ENCODE peak calls at places on chromosomes 5 and 9, in five cellular contexts. Z is ovary, L is adrenal gland, D is kidney, I is testis. K is an unnamed sample.

GRCh38 chr9:26463841-26464240 is 428.8 kb downstream of the CAAP1 start:
- DNase-seq in Z (no peak), L (no peak), D (no peak), I (no peak), K (no peak)

GRCh38 chr9:133733074-133733408 is 5.1 kb downstream of the SARDH start:
- DNase-seq in Z (peak; percentile 13), L (no peak), D (no peak), I (peak; percentile 9), K (no peak)

GRCh38 chr5:92916036-92916435 is 665.0 kb downstream of the NR2F1-AS1 start:
- DNase-seq in Z (no peak), L (no peak), D (no peak), I (no peak), K (no peak)

GRCh38 chr5:137630972-137631370 is 104.9 kb downstream of the KLHL3 start:
- DNase-seq in Z (no peak), L (no peak), D (no peak), I (no peak), K (no peak)

GRCh38 chr9:29285818-29286217 is 1712.5 kb upstream of the C9orf72 start:
- DNase-seq in Z (no peak), L (no peak), D (no peak), I (no peak), K (no peak)

GRCh38 chr9:125536184-125537152 is 170.5 kb downstream of the MAPKAP1 start:
- DNase-seq in Z (no peak), L (no peak), D (no peak), I (no peak), K (no peak)

GRCh38 chr5:126694403-126694802 is 82.5 kb upstream of the LMNB1 start:
- DNase-seq in Z (no peak), L (no peak), D (no peak), I (no peak), K (no peak)

GRCh38 chr5:139473565-139473964 is 2.8 kb downstream of the SMIM33 start:
- DNase-seq in Z (no peak), L (no peak), D (no peak), I (no peak), K (no peak)

GRCh38 chr9:129328357-129329103 is 150.5 kb upstream of the IER5L start:
- DNase-seq in Z (peak; percentile 78), L (no peak), D (no peak), I (no peak), K (no peak)

GRCh38 chr9:135464181-135464580 is 15.4 kb upstream of the PPP1R26 start:
- DNase-seq in Z (no peak), L (no peak), D (no peak), I (no peak), K (no peak)

GRCh38 chr5:34598177-34598794 is 57.8 kb upstream of the RAI14 start:
- DNase-seq in Z (no peak), L (peak; percentile 60), D (no peak), I (no peak), K (no peak)

GRCh38 chr5:112012112-112012511 is 255.1 kb upstream of the NREP start:
- DNase-seq in Z (no peak), L (no peak), D (no peak), I (no peak), K (no peak)

GRCh38 chr5:60014331-60014730 is 120.8 kb upstream of the PDE4D start:
- DNase-seq in Z (no peak), L (no peak), D (no peak), I (no peak), K (no peak)

GRCh38 chr9:34633851-34634550 is 3.6 kb downstream of the SIGMAR1 start:
- DNase-seq in Z (peak; percentile 72), L (peak; percentile 74), D (no peak), I (peak; percentile 73), K (peak; percentile 64)

GRCh38 chr5:74560245-74560644 is 80.3 kb downstream of the ENC1 start:
- DNase-seq in Z (no peak), L (no peak), D (no peak), I (no peak), K (no peak)

GRCh38 chr5:61097465-61097864 is 64.8 kb downstream of the SMIM15 start:
- DNase-seq in Z (no peak), L (no peak), D (no peak), I (no peak), K (no peak)

GRCh38 chr9:81646337-81646736 is 43.0 kb downstream of the TLE1 start:
- DNase-seq in Z (no peak), L (no peak), D (no peak), I (no peak), K (no peak)

GRCh38 chr9:135105211-135105745 is 17.8 kb downstream of the OLFM1 start:
- DNase-seq in Z (no peak), L (no peak), D (no peak), I (no peak), K (no peak)

GRCh38 chr9:34380511-34381315 is 4.0 kb upstream of the MYORG start:
- DNase-seq in Z (peak; percentile 81), L (peak; percentile 83), D (peak; percentile 92), I (peak; percentile 78), K (peak; percentile 72)

GRCh38 chr9:16671591-16672137 is 198.8 kb downstream of the BNC2 start:
- DNase-seq in Z (no peak), L (no peak), D (no peak), I (no peak), K (no peak)

GRCh38 chr9:124894741-124895170 is 32.8 kb downstream of the ARPC5L start:
- DNase-seq in Z (peak; percentile 13), L (peak; percentile 42), D (no peak), I (no peak), K (no peak)

GRCh38 chr5:145246961-145247744 is 588.0 kb downstream of the PRELID2 start:
- DNase-seq in Z (no peak), L (no peak), D (no peak), I (no peak), K (no peak)

GRCh38 chr9:95206143-95206542 is 111.4 kb downstream of the FANCC start:
- DNase-seq in Z (no peak), L (no peak), D (no peak), I (no peak), K (no peak)

GRCh38 chr9:36112516-36112915 is 24.0 kb upstream of the GLIPR2 start:
- DNase-seq in Z (no peak), L (no peak), D (no peak), I (no peak), K (no peak)

GRCh38 chr5:149150457-149150856 is 9.2 kb downstream of the ABLIM3 start:
- DNase-seq in Z (no peak), L (no peak), D (no peak), I (no peak), K (no peak)

GRCh38 chr9:76644647-76645250 is 119.5 kb upstream of the PCA3 start:
- DNase-seq in Z (no peak), L (no peak), D (no peak), I (no peak), K (no peak)
- H3K4me1 ChIP-seq in Z (no peaks in the 10 kb centered on the region), L (peaks cover 8% of the 10 kb centered on the region), D (no peaks in the 10 kb centered on the region), I (no peaks in the 10 kb centered on the region), K (no peaks in the 10 kb centered on the region)

DNA sequence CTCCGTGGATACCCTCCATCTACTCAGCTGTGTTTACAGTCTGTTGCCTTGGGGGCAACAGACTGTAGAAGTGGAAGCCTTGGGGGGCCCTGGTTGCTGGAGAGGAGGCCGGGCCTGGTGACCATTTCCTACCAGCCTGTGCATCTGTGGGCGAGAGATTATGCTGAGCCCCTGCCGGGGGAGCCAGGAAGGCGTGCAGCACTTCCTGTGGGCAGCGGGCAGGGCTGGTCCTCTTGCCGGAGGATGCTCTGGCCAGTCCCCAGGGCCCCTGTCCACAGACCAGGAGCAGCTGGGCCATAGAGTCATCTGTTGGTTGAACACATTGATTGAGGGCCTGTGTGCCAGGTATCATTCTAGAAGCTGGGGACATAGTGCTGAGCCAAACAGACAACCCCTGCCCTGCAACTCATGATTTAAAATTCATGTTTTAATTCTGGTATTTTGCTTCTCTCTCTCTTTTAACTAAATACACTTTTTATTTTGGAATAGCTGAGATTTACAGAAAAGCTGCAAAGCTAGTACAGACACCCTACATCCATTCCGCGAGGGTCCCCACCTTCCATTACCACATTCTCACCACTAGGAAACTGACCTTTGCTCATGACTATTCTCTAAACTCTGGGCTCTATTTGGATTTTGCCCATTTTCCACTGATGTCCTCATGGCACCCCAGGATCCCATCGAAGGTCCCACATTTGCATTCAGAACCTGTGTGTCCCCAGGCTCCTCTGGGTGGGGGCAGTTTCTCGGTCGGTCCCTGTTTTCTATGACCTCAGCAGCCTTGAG is 11.3 kb downstream of the ERGIC1 start:
- DNase-seq in Z (no peak), L (no peak), D (no peak), I (no peak), K (no peak)
- TF ChIP-seq CTCF in Z (no peak), L (no peak), D (peak; percentile 5), I (no peak), K (no peak)

GRCh38 chr5:14353661-14354474 is 210.7 kb downstream of the TRIO start:
- DNase-seq in Z (no peak), L (peak; percentile 45), D (no peak), I (no peak), K (no peak)

GRCh38 chr5:14357441-14357840 is 214.3 kb downstream of the TRIO start:
- DNase-seq in Z (no peak), L (no peak), D (no peak), I (no peak), K (peak; percentile 71)

GRCh38 chr5:14358536-14358935 is 215.4 kb downstream of the TRIO start:
- DNase-seq in Z (no peak), L (no peak), D (no peak), I (no peak), K (no peak)

GRCh38 chr5:14357861-14358260 is 214.7 kb downstream of the TRIO start:
- DNase-seq in Z (no peak), L (no peak), D (no peak), I (no peak), K (no peak)

DNA sequence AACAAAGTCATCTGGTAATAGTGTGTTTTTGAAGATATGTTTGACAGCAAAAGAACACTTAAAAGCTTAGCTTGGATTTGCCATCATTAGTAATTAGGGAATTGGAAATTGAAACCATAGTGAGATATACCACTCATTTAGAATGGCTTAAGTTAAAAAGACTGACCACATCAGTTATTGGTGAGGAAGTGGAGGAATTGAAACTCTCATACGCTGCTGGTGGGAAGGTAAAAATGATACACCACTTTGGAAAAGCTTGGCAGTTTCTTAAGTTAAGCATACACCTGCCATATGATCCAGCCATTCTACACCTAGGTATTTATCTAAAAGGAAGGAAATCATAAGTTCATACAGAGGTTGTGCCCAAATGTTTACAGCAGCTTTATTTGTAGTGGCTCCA is 213.2 kb downstream of the TRIO start:
- DNase-seq in Z (no peak), L (no peak), D (no peak), I (no peak), K (no peak)
- H3K4me1 ChIP-seq in Z (no peaks in the 10 kb centered on the region), L (peaks cover 8% of the 10 kb centered on the region), D (peaks cover 3% of the 10 kb centered on the region), I (peaks cover 6% of the 10 kb centered on the region), K (peaks cover 50% of the 10 kb centered on the region)

GRCh38 chr5:50966986-50967385 is 300.5 kb downstream of the PARP8 start:
- DNase-seq in Z (no peak), L (no peak), D (no peak), I (no peak), K (no peak)

GRCh38 chr5:50965621-50966362 is 299.4 kb downstream of the PARP8 start:
- DNase-seq in Z (no peak), L (no peak), D (no peak), I (no peak), K (no peak)

GRCh38 chr5:50968296-50969206 is 302.1 kb downstream of the PARP8 start:
- DNase-seq in Z (no peak), L (no peak), D (no peak), I (no peak), K (no peak)

GRCh38 chr5:50967388-50968039 is 301.1 kb downstream of the PARP8 start:
- DNase-seq in Z (no peak), L (peak; percentile 25), D (no peak), I (no peak), K (no peak)

GRCh38 chr5:50969207-50970145 is 303.0 kb downstream of the PARP8 start:
- DNase-seq in Z (no peak), L (no peak), D (peak; percentile 58), I (no peak), K (no peak)
- TF ChIP-seq CTCF in Z (no peak), L (no peak), D (no peak), I (no peak), K (no peak)